ENCODE peak calls at places on chromosomes 4 and X, in six cellular contexts. Q is left cardiac atrium; U is activated CD4-positive, alpha-beta T cell treated with anti-CD3 and anti-CD28 coated beads for 24 hours; L is fibroblast of gingiva; X is Caki2; W is upper lobe of right lung. J is an unnamed sample.
A peak's percentile ranks its signal among the peaks of the same experiment; 100 is the strongest.

GRCh38 chr4:6272863-6273660 is 3.4 kb downstream of the WFS1 start:
- DNase-seq in Q (no peak), U (no peak), L (peak; percentile 45), X (peak; percentile 73), W (no peak), J (peak; percentile 63)

GRCh38 chrX:34332336-34332735 is 200.2 kb upstream of the FAM47A start:
- DNase-seq in Q (no peak), U (no peak), L (no peak), X (no peak), W (no peak), J (no peak)

GRCh38 chr4:72094054-72094780 is 62.4 kb downstream of the NPFFR2 start:
- DNase-seq in Q (no peak), U (no peak), L (no peak), X (no peak), W (peak; percentile 84), J (no peak)

GRCh38 chr4:30863031-30863430 is 142.9 kb downstream of the PCDH7 start:
- DNase-seq in Q (no peak), U (no peak), L (peak; percentile 35), X (no peak), W (no peak), J (no peak)

GRCh38 chrX:42273387-42273786 is 350.0 kb upstream of the CASK start:
- DNase-seq in Q (no peak), U (no peak), L (no peak), X (no peak), W (no peak), J (no peak)

GRCh38 chr4:71713611-71714203 is 70.2 kb downstream of the GC start:
- DNase-seq in Q (no peak), U (no peak), L (peak; percentile 38), X (peak; percentile 30), W (no peak), J (no peak)

GRCh38 chr4:149347139-149347538 is 468.5 kb downstream of the IQCM start:
- DNase-seq in Q (no peak), U (no peak), L (peak; percentile 56), X (no peak), W (no peak), J (no peak)

GRCh38 chr4:2535386-2536192 is 858 bp upstream of the FAM193A start:
- DNase-seq in Q (peak; percentile 60), U (peak; percentile 21), L (peak; percentile 39), X (peak; percentile 30), W (peak; percentile 80), J (no peak)

GRCh38 chr4:145487626-145488025 is 6.0 kb downstream of the SMAD1 start:
- DNase-seq in Q (no peak), U (peak; percentile 3), L (no peak), X (no peak), W (no peak), J (no peak)

GRCh38 chr4:169116270-169116901 is 106.3 kb upstream of the CBR4 start:
- DNase-seq in Q (no peak), U (no peak), L (no peak), X (no peak), W (no peak), J (peak; percentile 67)

GRCh38 chr4:101348367-101348827 is 1.1 kb upstream of the PPP3CA start:
- DNase-seq in Q (peak; percentile 25), U (no peak), L (peak; percentile 30), X (no peak), W (no peak), J (no peak)

GRCh38 chr4:113666386-113667114 is 95.0 kb downstream of the CAMK2D start:
- DNase-seq in Q (no peak), U (no peak), L (no peak), X (no peak), W (no peak), J (no peak)

GRCh38 chr4:38930199-38930598 is 62.6 kb downstream of the FAM114A1 start:
- DNase-seq in Q (no peak), U (no peak), L (no peak), X (peak; percentile 26), W (no peak), J (no peak)

GRCh38 chrX:132741706-132742105 is 216.7 kb downstream of the HS6ST2 start:
- DNase-seq in Q (no peak), U (no peak), L (no peak), X (no peak), W (no peak), J (no peak)

GRCh38 chrX:33188286-33188685 is 23.1 kb downstream of the DMD start:
- DNase-seq in Q (no peak), U (no peak), L (no peak), X (no peak), W (no peak), J (no peak)

GRCh38 chr4:188158336-188158735 is 19.1 kb downstream of the TRIML1 start:
- DNase-seq in Q (no peak), U (no peak), L (no peak), X (no peak), W (no peak), J (no peak)